ENCODE peak calls at places on chromosomes 12 and 14, in eight cellular contexts. U, S, D, Y, N, K, Z and E are unnamed samples.

GRCh38 chr12:63905523-63905922 is 61.0 kb downstream of the SRGAP1 start:
- DNase-seq in Y (no peak), K (no peak), Z (no peak), D (no peak), N (no peak), S (peak), U (no peak), E (no peak)

GRCh38 chr14:63388766-63389431 is 70.2 kb upstream of the GPHB5 start:
- DNase-seq in U (peak), N (peak), K (peak), D (peak), S (peak), Z (peak), Y (peak), E (peak)

GRCh38 chr14:95498622-95499353 is 17.7 kb downstream of the SYNE3 start:
- DNase-seq in N (no peak), S (no peak), Z (no peak), Y (no peak), D (peak), U (no peak), K (no peak), E (no peak)

GRCh38 chr12:107461222-107461980 is 224.2 kb upstream of the PWP1 start:
- DNase-seq in K (no peak), Y (no peak), Z (no peak), D (no peak), N (no peak), U (no peak), S (no peak), E (no peak)

GRCh38 chr12:75977590-75977951 is 54.0 kb downstream of the PHLDA1 start:
- DNase-seq in Y (no peak), Z (no peak), U (no peak), S (no peak), D (no peak), N (no peak), K (no peak), E (no peak)

GRCh38 chr12:104471336-104471735 is 14.6 kb downstream of the CHST11 start:
- DNase-seq in D (no peak), Z (no peak), Y (no peak), K (no peak), U (no peak), N (no peak), S (no peak), E (no peak)

GRCh38 chr12:127083028-127083949 is 1183.7 kb upstream of the TMEM132C start:
- DNase-seq in U (peak), Y (peak), K (no peak), Z (no peak), D (no peak), S (peak), N (no peak), E (no peak)

GRCh38 chr14:44971459-44971858 is 9.5 kb downstream of the TOGARAM1 start:
- DNase-seq in D (no peak), Y (no peak), Z (no peak), S (no peak), K (no peak), U (no peak), N (no peak), E (no peak)

GRCh38 chr12:63129927-63130326 is 21.1 kb downstream of the AVPR1A start:
- DNase-seq in Y (no peak), D (no peak), S (no peak), K (no peak), Z (no peak), N (no peak), U (peak), E (no peak)

GRCh38 chr12:44227601-44228000 is 391.7 kb downstream of the TMEM117 start:
- DNase-seq in S (no peak), U (no peak), K (no peak), N (no peak), Y (no peak), D (no peak), Z (no peak), E (no peak)

GRCh38 chr12:106133136-106134087 is 5.3 kb downstream of the NUAK1 start:
- DNase-seq in D (no peak), S (peak), U (no peak), Y (no peak), K (no peak), N (no peak), Z (no peak), E (no peak)

GRCh38 chr12:54018608-54018984 is 9.6 kb upstream of the HOXC6 start:
- DNase-seq in U (peak), Y (no peak), D (peak), N (no peak), K (no peak), Z (no peak), S (no peak), E (peak)

GRCh38 chr12:1801285-1801975 is 18.9 kb upstream of the LRTM2 start:
- DNase-seq in Z (peak), S (no peak), D (no peak), K (peak), Y (peak), U (no peak), N (peak), E (no peak)

GRCh38 chr14:39175445-39176262 is 600 bp downstream of the PNN start:
- DNase-seq in U (peak), Z (no peak), N (no peak), D (no peak), K (peak), Y (no peak), S (no peak), E (no peak)

GRCh38 chr14:49212721-49213120 is 373.5 kb downstream of the RPS29 start:
- DNase-seq in D (no peak), N (no peak), Y (no peak), Z (no peak), S (no peak), K (no peak), U (no peak), E (no peak)

GRCh38 chr14:35438910-35439713 is 34.6 kb upstream of the NFKBIA start:
- DNase-seq in N (no peak), K (no peak), Z (no peak), S (peak), D (no peak), U (no peak), Y (no peak), E (no peak)

GRCh38 chr12:125140918-125141573 is 75.8 kb downstream of the AACS start:
- DNase-seq in Y (no peak), Z (no peak), N (no peak), U (no peak), K (no peak), S (peak), D (no peak), E (no peak)

GRCh38 chr14:71371711-71372396 is 464.6 kb downstream of the PCNX1 start:
- DNase-seq in Z (no peak), K (no peak), Y (no peak), S (peak), U (no peak), D (no peak), N (no peak), E (no peak)

GRCh38 chr14:35332517-35333346 is 40.5 kb downstream of the PSMA6 start:
- DNase-seq in Y (no peak), S (peak), N (peak), Z (no peak), K (peak), D (no peak), U (no peak), E (no peak)

GRCh38 chr14:36817071-36817930 is 155.6 kb downstream of the PAX9 start:
- DNase-seq in Z (no peak), K (peak), N (no peak), D (no peak), S (no peak), Y (no peak), U (no peak), E (no peak)

GRCh38 chr12:27014085-27014858 is at the start of gene TM7SF3:
- DNase-seq in Z (peak), S (peak), D (peak), K (peak), N (peak), U (peak), Y (peak), E (peak)

GRCh38 chr12:30930238-30931010 is 3.9 kb downstream of the TSPAN11 start:
- DNase-seq in N (no peak), Y (no peak), S (no peak), D (no peak), K (no peak), U (no peak), Z (no peak), E (no peak)

GRCh38 chr12:75844985-75845384 is 186.6 kb downstream of the PHLDA1 start:
- DNase-seq in S (no peak), N (no peak), K (no peak), Y (no peak), Z (no peak), D (no peak), U (no peak), E (no peak)

GRCh38 chr14:77151918-77152588 is 10.5 kb upstream of the ZDHHC22 start:
- DNase-seq in N (no peak), S (peak), Y (no peak), Z (no peak), D (no peak), U (no peak), K (no peak), E (no peak)

GRCh38 chr14:51867753-51868152 is 7.3 kb downstream of the GNG2 start:
- DNase-seq in U (no peak), Z (no peak), D (no peak), K (no peak), S (no peak), Y (no peak), N (no peak), E (no peak)

GRCh38 chr14:37142835-37143499 is 29.4 kb downstream of the SLC25A21 start:
- DNase-seq in U (no peak), K (no peak), N (no peak), Y (no peak), Z (no peak), D (no peak), S (peak), E (no peak)

GRCh38 chr12:72207094-72207493 is 65.1 kb upstream of the TRHDE start:
- DNase-seq in N (no peak), Y (no peak), S (no peak), U (no peak), K (no peak), D (no peak), Z (no peak), E (no peak)

GRCh38 chr12:75876843-75877587 is 154.6 kb downstream of the PHLDA1 start:
- DNase-seq in U (no peak), Z (no peak), K (no peak), N (no peak), D (no peak), S (no peak), Y (no peak), E (no peak)

GRCh38 chr14:20302042-20302761 is 3.5 kb downstream of the TTC5 start:
- DNase-seq in D (no peak), N (no peak), Y (no peak), Z (no peak), K (no peak), U (no peak), S (no peak), E (no peak)

DNA sequence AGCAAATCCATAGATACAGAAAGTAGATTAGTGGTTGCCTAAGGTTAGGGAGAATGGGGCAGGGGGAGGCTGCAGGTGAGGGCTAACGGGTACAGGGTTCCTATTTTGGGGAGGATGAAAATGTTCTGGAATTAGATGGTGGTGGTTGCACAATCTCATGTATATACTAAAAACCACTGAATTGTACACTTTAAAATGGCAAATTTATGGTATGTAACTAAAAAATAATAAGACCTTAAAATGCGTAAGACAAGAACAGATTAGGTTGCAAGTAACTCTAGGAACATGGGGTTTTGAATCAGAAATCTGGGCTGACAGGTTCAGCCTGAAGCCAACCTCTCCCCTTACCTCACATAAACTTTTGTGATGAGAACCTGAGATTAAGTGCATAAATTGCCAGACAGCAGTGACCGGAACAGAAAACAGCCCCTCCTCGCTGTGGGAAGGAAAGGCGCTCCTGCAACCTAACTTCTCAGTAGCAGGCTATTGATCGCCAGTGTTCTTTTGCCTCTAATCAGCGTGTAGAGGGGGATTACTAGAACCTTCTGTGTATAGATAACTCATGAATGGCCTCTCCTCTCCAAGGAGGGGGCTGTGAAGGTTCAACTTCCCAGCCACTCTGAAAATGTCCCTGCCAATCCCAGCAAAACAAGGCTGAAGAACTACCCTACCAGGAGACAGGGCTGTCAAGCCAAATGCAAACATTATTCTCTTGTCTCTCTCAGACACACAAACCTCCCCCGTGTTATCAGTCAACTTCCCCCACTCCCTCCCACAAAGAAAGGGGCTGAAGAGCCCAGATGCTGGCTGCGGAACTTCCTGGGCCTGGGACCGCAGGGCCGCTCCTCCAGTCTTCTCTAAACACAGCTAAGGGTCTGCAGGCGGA is 1.9 kb downstream of the SSH1 start:
- DNase-seq in N (no peak), K (no peak), S (no peak), U (peak), Y (no peak), D (no peak), Z (no peak), E (no peak)
- TF ChIP-seq POLR2A in N (no peak), K (no peak), S (no peak), U (no peak), Y (no peak), D (no peak), Z (no peak), E (no peak)

GRCh38 chr14:91059576-91060471 is 617 bp downstream of the RPS6KA5 start:
- DNase-seq in U (peak), Z (peak), S (no peak), D (peak), N (peak), K (peak), Y (peak), E (peak)
- TF ChIP-seq CTCF in U (no peak), Z (no peak), S (peak), D (peak), N (no peak), K (no peak), Y (no peak), E (no peak)

GRCh38 chr14:58151701-58152568 is at the start of gene ARMH4:
- DNase-seq in N (peak), Z (peak), S (peak), Y (peak), U (peak), K (peak), D (peak), E (peak)
- TF ChIP-seq POLR2A in N (no peak), Z (peak), S (no peak), Y (peak), U (no peak), K (no peak), D (peak), E (no peak)

DNA sequence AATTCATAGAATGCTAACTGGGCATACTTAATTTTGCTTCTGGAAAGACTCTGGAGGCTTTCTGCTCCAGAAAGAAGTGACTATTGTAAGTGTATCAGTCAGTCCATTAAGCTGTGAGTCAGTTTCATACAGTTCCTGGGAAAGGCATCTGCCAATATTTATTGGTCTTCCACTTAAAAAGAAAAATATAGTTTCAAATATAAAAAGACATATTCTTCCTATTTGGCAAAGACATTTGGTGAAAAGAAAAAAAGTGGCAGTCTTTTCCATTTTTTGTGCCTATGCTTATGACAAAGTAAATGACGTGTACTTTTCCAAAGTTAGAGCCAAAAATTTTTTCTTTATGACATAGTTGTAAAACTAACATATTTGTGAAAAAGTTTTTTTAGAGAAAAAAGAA is 12.3 kb downstream of the TMEM30B start:
- DNase-seq in Z (no peak), S (no peak), N (no peak), D (no peak), Y (no peak), K (no peak), U (no peak), E (no peak)
- TF ChIP-seq CTCF in Z (no peak), S (no peak), N (no peak), D (no peak), Y (no peak), K (no peak), U (no peak), E (no peak)